ENCODE peak calls at places on chromosomes 12 and 14, in six cellular contexts. Y is IMR-90, Q is neuronal stem cell, S is H9, Z is mesenchymal stem cell, C is mesendoderm. K is an unnamed sample.

GRCh38 chr12:106723416-106723815 is 51.1 kb upstream of the RIC8B start:
- DNase-seq in Y (no peak), Q (no peak), S (no peak), Z (no peak), C (no peak), K (no peak)

GRCh38 chr12:130205531-130205930 is 43.3 kb downstream of the FZD10 start:
- DNase-seq in Y (no peak), Q (no peak), S (no peak), Z (no peak), C (no peak), K (no peak)

GRCh38 chr12:3190101-3190500 is 112.9 kb downstream of the TSPAN9 start:
- DNase-seq in Y (no peak), Q (no peak), S (no peak), Z (no peak), C (no peak), K (no peak)

GRCh38 chr12:27105746-27106536 is 23.6 kb upstream of the C12orf71 start:
- DNase-seq in Y (no peak), Q (no peak), S (no peak), Z (peak; percentile 12), C (no peak), K (no peak)

GRCh38 chr12:49345048-49345839 is 1.4 kb upstream of the DNAJC22 start:
- DNase-seq in Y (no peak), Q (no peak), S (peak; percentile 61), Z (no peak), C (peak; percentile 49), K (no peak)

GRCh38 chr12:64116969-64117368 is 105.1 kb downstream of the KICS2 start:
- DNase-seq in Y (no peak), Q (no peak), S (no peak), Z (no peak), C (no peak), K (no peak)

GRCh38 chr12:10667581-10667980 is 6.3 kb downstream of the STYK1 start:
- DNase-seq in Y (no peak), Q (no peak), S (no peak), Z (no peak), C (no peak), K (no peak)

GRCh38 chr12:51368640-51369517 is 22.3 kb downstream of the GALNT6 start:
- DNase-seq in Y (peak; percentile 60), Q (no peak), S (peak; percentile 82), Z (no peak), C (no peak), K (no peak)

GRCh38 chr14:68076451-68076850 is 256.9 kb downstream of the RAD51B start:
- DNase-seq in Y (peak; percentile 67), Q (no peak), S (no peak), Z (no peak), C (no peak), K (no peak)

GRCh38 chr14:58533417-58533816 is 104.3 kb upstream of the DACT1 start:
- DNase-seq in Y (no peak), Q (no peak), S (no peak), Z (peak; percentile 60), C (peak; percentile 3), K (no peak)

GRCh38 chr12:2489266-2489665 is 305.5 kb upstream of the FKBP4 start:
- DNase-seq in Y (no peak), Q (no peak), S (no peak), Z (no peak), C (peak; percentile 52), K (no peak)

GRCh38 chr14:59511916-59512530 is 27.7 kb downstream of the JKAMP start:
- DNase-seq in Y (no peak), Q (peak; percentile 66), S (peak; percentile 71), Z (no peak), C (peak; percentile 65), K (peak; percentile 10)

GRCh38 chr14:27528328-27528727 is 930.5 kb upstream of the NOVA1 start:
- DNase-seq in Y (no peak), Q (peak; percentile 18), S (no peak), Z (peak; percentile 38), C (peak; percentile 67), K (peak; percentile 16)

GRCh38 chr12:41511247-41511646 is 323.1 kb downstream of the PDZRN4 start:
- DNase-seq in Y (no peak), Q (no peak), S (no peak), Z (no peak), C (no peak), K (no peak)

GRCh38 chr14:88823968-88824313 is 510 bp upstream of the TTC8 start:
- DNase-seq in Y (no peak), Q (no peak), S (no peak), Z (no peak), C (no peak), K (no peak)

GRCh38 chr14:88825078-88825458 is 617 bp downstream of the TTC8 start:
- DNase-seq in Y (peak; percentile 23), Q (no peak), S (no peak), Z (peak; percentile 31), C (no peak), K (no peak)

GRCh38 chr14:88825503-88825902 is 1.1 kb downstream of the TTC8 start:
- DNase-seq in Y (no peak), Q (no peak), S (no peak), Z (no peak), C (no peak), K (no peak)

GRCh38 chr14:88821888-88822287 is 2.6 kb upstream of the TTC8 start:
- DNase-seq in Y (no peak), Q (no peak), S (no peak), Z (no peak), C (no peak), K (peak; percentile 68)

GRCh38 chr14:88824314-88825077 is at the start of gene TTC8:
- DNase-seq in Y (peak; percentile 89), Q (peak; percentile 85), S (peak; percentile 89), Z (peak; percentile 93), C (peak; percentile 94), K (peak; percentile 91)
- H2BK120ac ChIP-seq in Y (peak within 1 kb of the TSS; percentile 86), Q (no peak within 1 kb of the TSS), S (no peak within 1 kb of the TSS), Z (peak within 1 kb of the TSS; percentile 91), C (no peak within 1 kb of the TSS), K (no peak within 1 kb of the TSS)

GRCh38 chr14:97706814-97707213 is 909.6 kb downstream of the VRK1 start:
- DNase-seq in Y (no peak), Q (no peak), S (no peak), Z (no peak), C (no peak), K (no peak)

GRCh38 chr14:97705107-97705506 is 907.9 kb downstream of the VRK1 start:
- DNase-seq in Y (no peak), Q (no peak), S (no peak), Z (no peak), C (no peak), K (no peak)

GRCh38 chr14:97703006-97703760 is 906.0 kb downstream of the VRK1 start:
- DNase-seq in Y (no peak), Q (no peak), S (no peak), Z (no peak), C (no peak), K (peak; percentile 59)

GRCh38 chr14:97705976-97706375 is 908.8 kb downstream of the VRK1 start:
- DNase-seq in Y (no peak), Q (no peak), S (no peak), Z (no peak), C (no peak), K (no peak)

GRCh38 chr14:97704316-97704715 is 907.1 kb downstream of the VRK1 start:
- DNase-seq in Y (no peak), Q (no peak), S (no peak), Z (no peak), C (no peak), K (no peak)
- H2BK120ac ChIP-seq in Y (no peak overlapping the region), Q (no peak overlapping the region), S (no peak overlapping the region), Z (no peak overlapping the region), C (peak overlapping the region; percentile 15), K (no peak overlapping the region)

DNA sequence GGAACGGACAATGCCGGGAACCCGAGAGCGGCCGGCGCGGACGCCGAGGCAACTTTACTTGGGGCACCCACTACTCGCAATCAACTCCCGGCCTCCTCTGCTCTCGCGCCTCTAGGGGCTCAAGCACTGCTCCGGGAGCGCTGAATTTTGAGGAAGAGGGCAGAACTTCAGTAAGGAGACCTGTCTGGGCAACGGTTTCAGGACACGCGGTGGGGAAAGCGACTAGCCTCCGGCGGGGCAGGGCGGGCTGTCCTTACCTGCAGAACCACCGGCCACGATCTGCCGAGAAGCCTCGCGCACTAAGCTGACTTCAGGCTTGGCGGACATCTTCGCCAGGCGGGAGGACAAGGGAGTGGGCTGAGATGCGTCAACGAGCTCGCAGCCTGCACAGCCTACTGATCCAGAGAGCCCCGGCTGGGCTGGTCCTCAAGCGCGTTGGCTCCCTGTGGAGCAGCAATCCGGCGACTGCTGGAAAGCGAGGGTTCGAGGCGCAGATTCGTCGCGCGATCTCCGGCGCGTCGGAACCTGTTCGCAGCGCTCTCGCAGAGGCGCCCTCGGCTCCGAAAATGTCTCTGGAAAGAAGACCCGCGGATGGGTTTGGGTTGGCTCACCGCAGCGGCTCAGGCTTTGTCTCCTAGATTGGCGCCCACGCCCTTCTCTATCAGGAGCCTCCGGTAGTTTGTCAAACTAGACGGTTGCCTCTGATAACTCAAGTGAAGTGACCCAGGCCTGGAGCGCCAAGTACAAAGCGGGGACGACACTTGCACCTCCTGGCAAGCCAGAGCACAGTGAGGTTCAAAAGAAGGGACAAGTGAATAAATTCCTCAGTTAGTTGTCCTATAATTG is at the start of gene SLC25A21:
- DNase-seq in Y (peak; percentile 82), Q (peak; percentile 61), S (peak; percentile 80), Z (peak; percentile 87), C (peak; percentile 94), K (no peak)
- H2BK120ac ChIP-seq in Y (peak within 1 kb of the TSS; percentile 83), Q (no peak within 1 kb of the TSS), S (peak within 1 kb of the TSS; percentile 63), Z (peak within 1 kb of the TSS; percentile 29), C (no peak within 1 kb of the TSS), K (peak within 1 kb of the TSS; percentile 89)

DNA sequence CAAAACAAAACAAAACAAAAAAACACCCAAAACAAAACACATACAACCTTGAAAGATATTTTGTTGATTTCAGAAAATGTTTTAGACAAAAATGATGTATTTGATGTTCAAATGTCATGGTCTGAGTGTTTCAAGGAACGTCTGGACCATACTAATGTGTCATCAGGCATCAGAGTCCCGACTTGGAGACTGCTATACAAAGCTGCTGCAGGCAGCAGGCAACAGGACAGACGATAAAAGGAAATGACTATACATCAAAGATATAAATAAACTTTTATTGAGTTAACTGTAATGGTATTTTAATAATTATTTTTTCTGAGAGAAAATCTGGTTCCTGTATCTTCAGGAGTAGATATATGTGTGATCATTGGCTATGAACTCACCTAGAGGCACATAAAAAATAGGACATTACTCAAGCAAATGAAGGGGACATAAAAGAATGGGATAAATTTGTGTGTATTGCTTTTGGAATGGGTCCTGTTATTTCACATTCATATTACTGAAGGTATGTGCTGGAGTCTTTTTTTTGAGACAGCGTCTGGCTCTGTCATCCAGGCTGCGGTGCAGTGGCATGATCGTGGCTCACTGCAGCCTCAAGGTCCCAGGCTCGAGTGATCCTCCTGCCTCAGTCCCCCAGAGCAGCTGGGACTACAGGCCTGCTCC is 87.3 kb upstream of the HECTD1 start:
- DNase-seq in Y (peak; percentile 69), Q (no peak), S (no peak), Z (no peak), C (no peak), K (no peak)
- H2BK120ac ChIP-seq in Y (no peak overlapping the region), Q (no peak overlapping the region), S (no peak overlapping the region), Z (no peak overlapping the region), C (no peak overlapping the region), K (no peak overlapping the region)

GRCh38 chr12:123028475-123028874 is 48.0 kb downstream of the ARL6IP4 start:
- DNase-seq in Y (no peak), Q (no peak), S (no peak), Z (no peak), C (no peak), K (no peak)
- H2BK120ac ChIP-seq in Y (no peak overlapping the region), Q (no peak overlapping the region), S (no peak overlapping the region), Z (no peak overlapping the region), C (no peak overlapping the region), K (no peak overlapping the region)